ENCODE peak calls at places on chromosomes 13 and 19, in eight cellular contexts. One of them, this sample, is unnamed.

GRCh38 chr13:95676100-95676774 is 702 bp upstream of the DNAJC3 start:
- DNase-seq in left ventricle myocardium inferior: no peak
- DNase-seq in CD8-positive, alpha-beta memory T cell: peak
- DNase-seq in activated naive CD4-positive, alpha-beta T cell treated with anti-CD3 and anti-CD28 coated beads for 36 hours: peak
- DNase-seq in ovary: peak
- DNase-seq in KG1: peak
- DNase-seq in activated CD4-positive, alpha-beta memory T cell treated with anti-CD3 and anti-CD28 coated beads, Interleukin-2, amount 10 ng/mL, durations not matched to agents 7 days and 5 days: peak
- DNase-seq in putamen: no peak
- DNase-seq in this sample: peak

GRCh38 chr13:42181381-42181953 is 90.5 kb upstream of the AKAP11 start:
- DNase-seq in putamen: no peak
- DNase-seq in CD8-positive, alpha-beta memory T cell: no peak
- DNase-seq in activated naive CD4-positive, alpha-beta T cell treated with anti-CD3 and anti-CD28 coated beads for 36 hours: no peak
- DNase-seq in KG1: no peak
- DNase-seq in left ventricle myocardium inferior: no peak
- DNase-seq in ovary: no peak
- DNase-seq in activated CD4-positive, alpha-beta memory T cell treated with anti-CD3 and anti-CD28 coated beads, Interleukin-2, amount 10 ng/mL, durations not matched to agents 7 days and 5 days: no peak
- DNase-seq in this sample: no peak

GRCh38 chr19:56504581-56504980 is 3.1 kb upstream of the ZNF471 start:
- DNase-seq in activated CD4-positive, alpha-beta memory T cell treated with anti-CD3 and anti-CD28 coated beads, Interleukin-2, amount 10 ng/mL, durations not matched to agents 7 days and 5 days: no peak
- DNase-seq in ovary: no peak
- DNase-seq in left ventricle myocardium inferior: no peak
- DNase-seq in CD8-positive, alpha-beta memory T cell: no peak
- DNase-seq in KG1: no peak
- DNase-seq in putamen: no peak
- DNase-seq in activated naive CD4-positive, alpha-beta T cell treated with anti-CD3 and anti-CD28 coated beads for 36 hours: no peak
- DNase-seq in this sample: no peak

GRCh38 chr19:18543814-18544475 is 572 bp upstream of the FKBP8 start:
- DNase-seq in CD8-positive, alpha-beta memory T cell: peak
- DNase-seq in activated naive CD4-positive, alpha-beta T cell treated with anti-CD3 and anti-CD28 coated beads for 36 hours: peak
- DNase-seq in left ventricle myocardium inferior: no peak
- DNase-seq in KG1: peak
- DNase-seq in ovary: no peak
- DNase-seq in activated CD4-positive, alpha-beta memory T cell treated with anti-CD3 and anti-CD28 coated beads, Interleukin-2, amount 10 ng/mL, durations not matched to agents 7 days and 5 days: peak
- DNase-seq in putamen: peak
- DNase-seq in this sample: peak

GRCh38 chr13:110518150-110518525 is 43.4 kb downstream of the RAB20 start:
- DNase-seq in activated CD4-positive, alpha-beta memory T cell treated with anti-CD3 and anti-CD28 coated beads, Interleukin-2, amount 10 ng/mL, durations not matched to agents 7 days and 5 days: no peak
- DNase-seq in CD8-positive, alpha-beta memory T cell: no peak
- DNase-seq in activated naive CD4-positive, alpha-beta T cell treated with anti-CD3 and anti-CD28 coated beads for 36 hours: no peak
- DNase-seq in KG1: no peak
- DNase-seq in putamen: no peak
- DNase-seq in ovary: no peak
- DNase-seq in left ventricle myocardium inferior: no peak
- DNase-seq in this sample: no peak

GRCh38 chr19:3479177-3479818 is 1.0 kb downstream of the SMIM24 start:
- DNase-seq in left ventricle myocardium inferior: no peak
- DNase-seq in putamen: no peak
- DNase-seq in activated naive CD4-positive, alpha-beta T cell treated with anti-CD3 and anti-CD28 coated beads for 36 hours: peak
- DNase-seq in activated CD4-positive, alpha-beta memory T cell treated with anti-CD3 and anti-CD28 coated beads, Interleukin-2, amount 10 ng/mL, durations not matched to agents 7 days and 5 days: peak
- DNase-seq in ovary: no peak
- DNase-seq in CD8-positive, alpha-beta memory T cell: peak
- DNase-seq in KG1: peak
- DNase-seq in this sample: no peak

GRCh38 chr13:20968745-20969144 is 66.2 kb upstream of the XPO4 start:
- DNase-seq in activated CD4-positive, alpha-beta memory T cell treated with anti-CD3 and anti-CD28 coated beads, Interleukin-2, amount 10 ng/mL, durations not matched to agents 7 days and 5 days: no peak
- DNase-seq in activated naive CD4-positive, alpha-beta T cell treated with anti-CD3 and anti-CD28 coated beads for 36 hours: no peak
- DNase-seq in putamen: no peak
- DNase-seq in left ventricle myocardium inferior: no peak
- DNase-seq in ovary: no peak
- DNase-seq in KG1: no peak
- DNase-seq in CD8-positive, alpha-beta memory T cell: no peak
- DNase-seq in this sample: no peak

GRCh38 chr13:37058801-37059135 is 720 bp downstream of the SUPT20H start:
- DNase-seq in putamen: no peak
- DNase-seq in ovary: no peak
- DNase-seq in activated CD4-positive, alpha-beta memory T cell treated with anti-CD3 and anti-CD28 coated beads, Interleukin-2, amount 10 ng/mL, durations not matched to agents 7 days and 5 days: peak
- DNase-seq in activated naive CD4-positive, alpha-beta T cell treated with anti-CD3 and anti-CD28 coated beads for 36 hours: peak
- DNase-seq in KG1: no peak
- DNase-seq in CD8-positive, alpha-beta memory T cell: peak
- DNase-seq in left ventricle myocardium inferior: no peak
- DNase-seq in this sample: peak

GRCh38 chr13:31970237-31970930 is 61.2 kb upstream of the FRY start:
- DNase-seq in putamen: no peak
- DNase-seq in ovary: no peak
- DNase-seq in KG1: no peak
- DNase-seq in CD8-positive, alpha-beta memory T cell: no peak
- DNase-seq in activated naive CD4-positive, alpha-beta T cell treated with anti-CD3 and anti-CD28 coated beads for 36 hours: no peak
- DNase-seq in left ventricle myocardium inferior: no peak
- DNase-seq in activated CD4-positive, alpha-beta memory T cell treated with anti-CD3 and anti-CD28 coated beads, Interleukin-2, amount 10 ng/mL, durations not matched to agents 7 days and 5 days: no peak
- DNase-seq in this sample: no peak

GRCh38 chr13:18962168-18962734 is 219.4 kb downstream of the TUBA3C start:
- DNase-seq in KG1: no peak
- DNase-seq in putamen: no peak
- DNase-seq in activated CD4-positive, alpha-beta memory T cell treated with anti-CD3 and anti-CD28 coated beads, Interleukin-2, amount 10 ng/mL, durations not matched to agents 7 days and 5 days: no peak
- DNase-seq in ovary: no peak
- DNase-seq in CD8-positive, alpha-beta memory T cell: no peak
- DNase-seq in activated naive CD4-positive, alpha-beta T cell treated with anti-CD3 and anti-CD28 coated beads for 36 hours: no peak
- DNase-seq in left ventricle myocardium inferior: no peak
- DNase-seq in this sample: no peak

GRCh38 chr19:16627928-16628182 is 149 bp downstream of the MED26 start:
- DNase-seq in putamen: no peak
- DNase-seq in activated naive CD4-positive, alpha-beta T cell treated with anti-CD3 and anti-CD28 coated beads for 36 hours: no peak
- DNase-seq in KG1: no peak
- DNase-seq in CD8-positive, alpha-beta memory T cell: peak
- DNase-seq in left ventricle myocardium inferior: no peak
- DNase-seq in ovary: no peak
- DNase-seq in activated CD4-positive, alpha-beta memory T cell treated with anti-CD3 and anti-CD28 coated beads, Interleukin-2, amount 10 ng/mL, durations not matched to agents 7 days and 5 days: no peak
- DNase-seq in this sample: no peak

GRCh38 chr19:14073925-14074838 is 1.6 kb downstream of the MISP3 start:
- DNase-seq in ovary: no peak
- DNase-seq in KG1: no peak
- DNase-seq in activated naive CD4-positive, alpha-beta T cell treated with anti-CD3 and anti-CD28 coated beads for 36 hours: peak
- DNase-seq in putamen: no peak
- DNase-seq in CD8-positive, alpha-beta memory T cell: no peak
- DNase-seq in left ventricle myocardium inferior: no peak
- DNase-seq in activated CD4-positive, alpha-beta memory T cell treated with anti-CD3 and anti-CD28 coated beads, Interleukin-2, amount 10 ng/mL, durations not matched to agents 7 days and 5 days: peak
- DNase-seq in this sample: no peak

GRCh38 chr19:8085606-8086464 is 33.3 kb downstream of the CCL25 start:
- DNase-seq in activated naive CD4-positive, alpha-beta T cell treated with anti-CD3 and anti-CD28 coated beads for 36 hours: no peak
- DNase-seq in activated CD4-positive, alpha-beta memory T cell treated with anti-CD3 and anti-CD28 coated beads, Interleukin-2, amount 10 ng/mL, durations not matched to agents 7 days and 5 days: no peak
- DNase-seq in left ventricle myocardium inferior: no peak
- DNase-seq in KG1: no peak
- DNase-seq in putamen: no peak
- DNase-seq in ovary: no peak
- DNase-seq in CD8-positive, alpha-beta memory T cell: no peak
- DNase-seq in this sample: no peak

GRCh38 chr19:6229216-6229913 is 50.4 kb downstream of the MLLT1 start:
- DNase-seq in ovary: no peak
- DNase-seq in activated naive CD4-positive, alpha-beta T cell treated with anti-CD3 and anti-CD28 coated beads for 36 hours: no peak
- DNase-seq in activated CD4-positive, alpha-beta memory T cell treated with anti-CD3 and anti-CD28 coated beads, Interleukin-2, amount 10 ng/mL, durations not matched to agents 7 days and 5 days: no peak
- DNase-seq in left ventricle myocardium inferior: no peak
- DNase-seq in CD8-positive, alpha-beta memory T cell: no peak
- DNase-seq in KG1: no peak
- DNase-seq in putamen: no peak
- DNase-seq in this sample: no peak

GRCh38 chr13:97119899-97120745 is 102.0 kb upstream of the MBNL2 start:
- DNase-seq in activated CD4-positive, alpha-beta memory T cell treated with anti-CD3 and anti-CD28 coated beads, Interleukin-2, amount 10 ng/mL, durations not matched to agents 7 days and 5 days: no peak
- DNase-seq in ovary: no peak
- DNase-seq in KG1: no peak
- DNase-seq in putamen: peak
- DNase-seq in activated naive CD4-positive, alpha-beta T cell treated with anti-CD3 and anti-CD28 coated beads for 36 hours: no peak
- DNase-seq in left ventricle myocardium inferior: no peak
- DNase-seq in CD8-positive, alpha-beta memory T cell: no peak
- DNase-seq in this sample: no peak

GRCh38 chr13:35714588-35714987 is 238.1 kb upstream of the MAB21L1 start:
- DNase-seq in left ventricle myocardium inferior: peak
- DNase-seq in putamen: no peak
- DNase-seq in activated CD4-positive, alpha-beta memory T cell treated with anti-CD3 and anti-CD28 coated beads, Interleukin-2, amount 10 ng/mL, durations not matched to agents 7 days and 5 days: no peak
- DNase-seq in activated naive CD4-positive, alpha-beta T cell treated with anti-CD3 and anti-CD28 coated beads for 36 hours: no peak
- DNase-seq in KG1: no peak
- DNase-seq in ovary: no peak
- DNase-seq in CD8-positive, alpha-beta memory T cell: no peak
- DNase-seq in this sample: no peak

GRCh38 chr13:77752512-77753069 is 55.1 kb downstream of the SLAIN1 start:
- DNase-seq in activated CD4-positive, alpha-beta memory T cell treated with anti-CD3 and anti-CD28 coated beads, Interleukin-2, amount 10 ng/mL, durations not matched to agents 7 days and 5 days: no peak
- DNase-seq in putamen: no peak
- DNase-seq in ovary: no peak
- DNase-seq in left ventricle myocardium inferior: no peak
- DNase-seq in KG1: no peak
- DNase-seq in activated naive CD4-positive, alpha-beta T cell treated with anti-CD3 and anti-CD28 coated beads for 36 hours: no peak
- DNase-seq in CD8-positive, alpha-beta memory T cell: no peak
- DNase-seq in this sample: no peak

GRCh38 chr13:108227651-108228272 is 9.6 kb downstream of the ABHD13 start:
- DNase-seq in putamen: no peak
- DNase-seq in activated naive CD4-positive, alpha-beta T cell treated with anti-CD3 and anti-CD28 coated beads for 36 hours: peak
- DNase-seq in CD8-positive, alpha-beta memory T cell: no peak
- DNase-seq in ovary: no peak
- DNase-seq in KG1: peak
- DNase-seq in left ventricle myocardium inferior: no peak
- DNase-seq in activated CD4-positive, alpha-beta memory T cell treated with anti-CD3 and anti-CD28 coated beads, Interleukin-2, amount 10 ng/mL, durations not matched to agents 7 days and 5 days: no peak
- DNase-seq in this sample: peak

GRCh38 chr19:47573076-47574026 is at the start of gene ZNF541:
- DNase-seq in left ventricle myocardium inferior: peak
- DNase-seq in activated CD4-positive, alpha-beta memory T cell treated with anti-CD3 and anti-CD28 coated beads, Interleukin-2, amount 10 ng/mL, durations not matched to agents 7 days and 5 days: peak
- DNase-seq in KG1: no peak
- DNase-seq in CD8-positive, alpha-beta memory T cell: peak
- DNase-seq in putamen: peak
- DNase-seq in ovary: peak
- DNase-seq in activated naive CD4-positive, alpha-beta T cell treated with anti-CD3 and anti-CD28 coated beads for 36 hours: peak
- DNase-seq in this sample: peak

GRCh38 chr19:47641891-47642485 is 33.1 kb downstream of the BICRA start:
- DNase-seq in activated naive CD4-positive, alpha-beta T cell treated with anti-CD3 and anti-CD28 coated beads for 36 hours: no peak
- DNase-seq in KG1: no peak
- DNase-seq in putamen: no peak
- DNase-seq in left ventricle myocardium inferior: no peak
- DNase-seq in activated CD4-positive, alpha-beta memory T cell treated with anti-CD3 and anti-CD28 coated beads, Interleukin-2, amount 10 ng/mL, durations not matched to agents 7 days and 5 days: no peak
- DNase-seq in CD8-positive, alpha-beta memory T cell: no peak
- DNase-seq in ovary: no peak
- DNase-seq in this sample: no peak

GRCh38 chr13:75170321-75170720 is 311.6 kb downstream of the TBC1D4 start:
- DNase-seq in ovary: no peak
- DNase-seq in CD8-positive, alpha-beta memory T cell: no peak
- DNase-seq in activated naive CD4-positive, alpha-beta T cell treated with anti-CD3 and anti-CD28 coated beads for 36 hours: no peak
- DNase-seq in putamen: no peak
- DNase-seq in KG1: no peak
- DNase-seq in left ventricle myocardium inferior: no peak
- DNase-seq in activated CD4-positive, alpha-beta memory T cell treated with anti-CD3 and anti-CD28 coated beads, Interleukin-2, amount 10 ng/mL, durations not matched to agents 7 days and 5 days: no peak
- DNase-seq in this sample: no peak

GRCh38 chr19:1672038-1672768 is 19.8 kb upstream of the TCF3 start:
- DNase-seq in CD8-positive, alpha-beta memory T cell: peak
- DNase-seq in putamen: no peak
- DNase-seq in left ventricle myocardium inferior: no peak
- DNase-seq in ovary: no peak
- DNase-seq in KG1: no peak
- DNase-seq in activated naive CD4-positive, alpha-beta T cell treated with anti-CD3 and anti-CD28 coated beads for 36 hours: peak
- DNase-seq in activated CD4-positive, alpha-beta memory T cell treated with anti-CD3 and anti-CD28 coated beads, Interleukin-2, amount 10 ng/mL, durations not matched to agents 7 days and 5 days: peak
- DNase-seq in this sample: no peak

GRCh38 chr19:3387645-3388589 is 21.5 kb downstream of the NFIC start:
- DNase-seq in activated naive CD4-positive, alpha-beta T cell treated with anti-CD3 and anti-CD28 coated beads for 36 hours: no peak
- DNase-seq in activated CD4-positive, alpha-beta memory T cell treated with anti-CD3 and anti-CD28 coated beads, Interleukin-2, amount 10 ng/mL, durations not matched to agents 7 days and 5 days: no peak
- DNase-seq in ovary: peak
- DNase-seq in KG1: no peak
- DNase-seq in CD8-positive, alpha-beta memory T cell: no peak
- DNase-seq in left ventricle myocardium inferior: peak
- DNase-seq in putamen: peak
- DNase-seq in this sample: peak

GRCh38 chr13:112670118-112670517 is 19.7 kb upstream of the ATP11A start:
- DNase-seq in activated naive CD4-positive, alpha-beta T cell treated with anti-CD3 and anti-CD28 coated beads for 36 hours: no peak
- DNase-seq in CD8-positive, alpha-beta memory T cell: no peak
- DNase-seq in left ventricle myocardium inferior: no peak
- DNase-seq in KG1: no peak
- DNase-seq in activated CD4-positive, alpha-beta memory T cell treated with anti-CD3 and anti-CD28 coated beads, Interleukin-2, amount 10 ng/mL, durations not matched to agents 7 days and 5 days: no peak
- DNase-seq in ovary: no peak
- DNase-seq in putamen: no peak
- DNase-seq in this sample: peak

GRCh38 chr19:45866400-45867176 is 2.5 kb downstream of the FOXA3 start:
- DNase-seq in KG1: no peak
- DNase-seq in left ventricle myocardium inferior: no peak
- DNase-seq in ovary: no peak
- DNase-seq in CD8-positive, alpha-beta memory T cell: no peak
- DNase-seq in activated naive CD4-positive, alpha-beta T cell treated with anti-CD3 and anti-CD28 coated beads for 36 hours: no peak
- DNase-seq in activated CD4-positive, alpha-beta memory T cell treated with anti-CD3 and anti-CD28 coated beads, Interleukin-2, amount 10 ng/mL, durations not matched to agents 7 days and 5 days: no peak
- DNase-seq in putamen: no peak
- DNase-seq in this sample: no peak

GRCh38 chr19:48393559-48394330 is at the start of gene GRIN2D:
- DNase-seq in left ventricle myocardium inferior: no peak
- DNase-seq in activated CD4-positive, alpha-beta memory T cell treated with anti-CD3 and anti-CD28 coated beads, Interleukin-2, amount 10 ng/mL, durations not matched to agents 7 days and 5 days: no peak
- DNase-seq in activated naive CD4-positive, alpha-beta T cell treated with anti-CD3 and anti-CD28 coated beads for 36 hours: peak
- DNase-seq in CD8-positive, alpha-beta memory T cell: no peak
- DNase-seq in putamen: no peak
- DNase-seq in ovary: no peak
- DNase-seq in KG1: no peak
- DNase-seq in this sample: no peak

GRCh38 chr13:30033681-30034447 is 183.4 kb upstream of the UBL3 start:
- DNase-seq in KG1: peak
- DNase-seq in left ventricle myocardium inferior: no peak
- DNase-seq in putamen: no peak
- DNase-seq in activated CD4-positive, alpha-beta memory T cell treated with anti-CD3 and anti-CD28 coated beads, Interleukin-2, amount 10 ng/mL, durations not matched to agents 7 days and 5 days: no peak
- DNase-seq in ovary: no peak
- DNase-seq in CD8-positive, alpha-beta memory T cell: no peak
- DNase-seq in activated naive CD4-positive, alpha-beta T cell treated with anti-CD3 and anti-CD28 coated beads for 36 hours: no peak
- DNase-seq in this sample: no peak

GRCh38 chr13:43042410-43042921 is 19.1 kb downstream of the DNAJC15 start:
- DNase-seq in putamen: no peak
- DNase-seq in KG1: no peak
- DNase-seq in activated CD4-positive, alpha-beta memory T cell treated with anti-CD3 and anti-CD28 coated beads, Interleukin-2, amount 10 ng/mL, durations not matched to agents 7 days and 5 days: no peak
- DNase-seq in left ventricle myocardium inferior: no peak
- DNase-seq in ovary: no peak
- DNase-seq in CD8-positive, alpha-beta memory T cell: no peak
- DNase-seq in activated naive CD4-positive, alpha-beta T cell treated with anti-CD3 and anti-CD28 coated beads for 36 hours: peak
- DNase-seq in this sample: no peak

GRCh38 chr19:42042455-42043170 is 27.4 kb downstream of the GRIK5 start:
- DNase-seq in KG1: no peak
- DNase-seq in putamen: no peak
- DNase-seq in activated CD4-positive, alpha-beta memory T cell treated with anti-CD3 and anti-CD28 coated beads, Interleukin-2, amount 10 ng/mL, durations not matched to agents 7 days and 5 days: no peak
- DNase-seq in left ventricle myocardium inferior: no peak
- DNase-seq in ovary: no peak
- DNase-seq in activated naive CD4-positive, alpha-beta T cell treated with anti-CD3 and anti-CD28 coated beads for 36 hours: no peak
- DNase-seq in CD8-positive, alpha-beta memory T cell: no peak
- DNase-seq in this sample: no peak

GRCh38 chr13:105979586-105979985 is 555.9 kb downstream of the EFNB2 start:
- DNase-seq in putamen: no peak
- DNase-seq in ovary: no peak
- DNase-seq in activated CD4-positive, alpha-beta memory T cell treated with anti-CD3 and anti-CD28 coated beads, Interleukin-2, amount 10 ng/mL, durations not matched to agents 7 days and 5 days: no peak
- DNase-seq in KG1: no peak
- DNase-seq in activated naive CD4-positive, alpha-beta T cell treated with anti-CD3 and anti-CD28 coated beads for 36 hours: no peak
- DNase-seq in CD8-positive, alpha-beta memory T cell: no peak
- DNase-seq in left ventricle myocardium inferior: no peak
- DNase-seq in this sample: no peak